ENCODE peak calls at places on chromosome 22, in nine cellular contexts. P is renal cortical epithelial cell; C is AG10803; F is progenitor cell of endocrine pancreas; Y is activated CD4-positive, alpha-beta T cell treated with anti-CD3 and anti-CD28 coated beads, Interleukin-2, amount 10 ng/mL, durations not matched to agents 7 days and 5 days; G is EL; I is anterior cingulate cortex; A is left ventricle myocardium superior; E is omental fat pad. Q is an unnamed sample.

GRCh38 chr22:22810018-22810427 is 77.6 kb upstream of the IGLL5 start:
- DNase-seq in P (no peak), C (peak), F (peak), Y (no peak), G (peak), I (peak), A (peak), E (no peak), Q (peak)

GRCh38 chr22:37628830-37629229 is 10.6 kb upstream of the SH3BP1 start:
- DNase-seq in P (no peak), C (no peak), F (no peak), Y (no peak), G (no peak), I (no peak), A (no peak), E (no peak), Q (no peak)

GRCh38 chr22:48594757-48595510 is 1232.7 kb downstream of the BRD1 start:
- DNase-seq in P (no peak), C (no peak), F (no peak), Y (no peak), G (no peak), I (no peak), A (peak), E (no peak), Q (no peak)

GRCh38 chr22:50302041-50302541 is 5.4 kb downstream of the PLXNB2 start:
- DNase-seq in P (no peak), C (peak), F (no peak), Y (no peak), G (peak), I (no peak), A (peak), E (no peak), Q (no peak)

GRCh38 chr22:45336971-45337431 is 27.3 kb downstream of the FAM118A start:
- DNase-seq in P (no peak), C (peak), F (no peak), Y (no peak), G (no peak), I (peak), A (peak), E (no peak), Q (peak)

GRCh38 chr22:37545703-37546435 is 14.4 kb upstream of the CDC42EP1 start:
- DNase-seq in P (peak), C (peak), F (peak), Y (no peak), G (peak), I (no peak), A (peak), E (peak), Q (no peak)

GRCh38 chr22:25843660-25844275 is 101.8 kb downstream of the MYO18B start:
- DNase-seq in P (no peak), C (no peak), F (no peak), Y (no peak), G (no peak), I (no peak), A (no peak), E (no peak), Q (no peak)

GRCh38 chr22:30474683-30475424 is 3.0 kb upstream of the SEC14L3 start:
- DNase-seq in P (no peak), C (no peak), F (no peak), Y (no peak), G (no peak), I (no peak), A (no peak), E (no peak), Q (peak)

GRCh38 chr22:31179345-31179744 is 19.4 kb downstream of the RNF185 start:
- DNase-seq in P (peak), C (peak), F (no peak), Y (no peak), G (peak), I (no peak), A (no peak), E (no peak), Q (no peak)

GRCh38 chr22:44398791-44399190 is 86.0 kb upstream of the SHISAL1 start:
- DNase-seq in P (no peak), C (no peak), F (peak), Y (no peak), G (no peak), I (no peak), A (no peak), E (peak), Q (no peak)

GRCh38 chr22:22593964-22594656 is 35.0 kb upstream of the PRAME start:
- DNase-seq in P (peak), C (peak), F (no peak), Y (peak), G (peak), I (no peak), A (peak), E (peak), Q (peak)

GRCh38 chr22:31646186-31647019 is 15.6 kb downstream of the PISD start:
- DNase-seq in P (peak), C (peak), F (no peak), Y (no peak), G (peak), I (no peak), A (no peak), E (no peak), Q (no peak)

GRCh38 chr22:25146311-25146710 is 53.3 kb upstream of the CRYBB3 start:
- DNase-seq in P (no peak), C (no peak), F (no peak), Y (no peak), G (no peak), I (no peak), A (no peak), E (no peak), Q (no peak)

GRCh38 chr22:19811811-19812771 is 42.6 kb downstream of the GNB1L start:
- DNase-seq in P (no peak), C (no peak), F (no peak), Y (no peak), G (no peak), I (no peak), A (peak), E (no peak), Q (no peak)

GRCh38 chr22:30205281-30206115 is 41.1 kb downstream of the LIF start:
- DNase-seq in P (peak), C (peak), F (no peak), Y (no peak), G (peak), I (no peak), A (peak), E (peak), Q (no peak)

GRCh38 chr22:48539261-48539660 is 1288.4 kb downstream of the BRD1 start:
- DNase-seq in P (no peak), C (no peak), F (no peak), Y (no peak), G (no peak), I (no peak), A (no peak), E (no peak), Q (no peak)

GRCh38 chr22:24104307-24105017 is 76.8 kb upstream of the SUSD2 start:
- DNase-seq in P (no peak), C (no peak), F (no peak), Y (no peak), G (no peak), I (no peak), A (peak), E (no peak), Q (no peak)

GRCh38 chr22:46990937-46991520 is 228.6 kb downstream of the TBC1D22A start:
- DNase-seq in P (no peak), C (no peak), F (no peak), Y (no peak), G (no peak), I (no peak), A (no peak), E (no peak), Q (no peak)

GRCh38 chr22:33919591-33920501 is at the start of gene LARGE1:
- DNase-seq in P (no peak), C (peak), F (peak), Y (no peak), G (no peak), I (no peak), A (peak), E (no peak), Q (no peak)

GRCh38 chr22:30290679-30291333 is 1.5 kb upstream of the CASTOR1 start:
- DNase-seq in P (peak), C (peak), F (no peak), Y (no peak), G (peak), I (peak), A (peak), E (no peak), Q (no peak)

GRCh38 chr22:31106651-31107205 is 640 bp downstream of the SELENOM start:
- DNase-seq in P (no peak), C (peak), F (no peak), Y (no peak), G (peak), I (no peak), A (no peak), E (no peak), Q (no peak)

GRCh38 chr22:31490496-31490925 is 869 bp upstream of the EIF4ENIF1 start:
- DNase-seq in P (peak), C (peak), F (peak), Y (peak), G (peak), I (peak), A (peak), E (no peak), Q (peak)

GRCh38 chr22:29912605-29913398 is 29.8 kb downstream of the MTMR3 start:
- DNase-seq in P (peak), C (peak), F (no peak), Y (no peak), G (peak), I (no peak), A (no peak), E (no peak), Q (no peak)

GRCh38 chr22:49687786-49688515 is 139.7 kb downstream of the BRD1 start:
- DNase-seq in P (no peak), C (no peak), F (no peak), Y (no peak), G (no peak), I (no peak), A (no peak), E (no peak), Q (no peak)

GRCh38 chr22:35842954-35843353 is 125.3 kb downstream of the APOL5 start:
- DNase-seq in P (peak), C (peak), F (no peak), Y (no peak), G (peak), I (no peak), A (no peak), E (no peak), Q (no peak)

GRCh38 chr22:30104501-30105156 is 24.4 kb downstream of the HORMAD2 start:
- DNase-seq in P (no peak), C (peak), F (no peak), Y (peak), G (peak), I (no peak), A (no peak), E (no peak), Q (no peak)

GRCh38 chr22:49719046-49719445 is 108.6 kb downstream of the BRD1 start:
- DNase-seq in P (no peak), C (no peak), F (no peak), Y (no peak), G (no peak), I (no peak), A (no peak), E (no peak), Q (no peak)

GRCh38 chr22:27094633-27095308 is 437.4 kb downstream of the MIAT start:
- DNase-seq in P (no peak), C (peak), F (no peak), Y (no peak), G (no peak), I (no peak), A (peak), E (no peak), Q (no peak)

GRCh38 chr22:30827646-30828045 is 133.0 kb downstream of the OSBP2 start:
- DNase-seq in P (no peak), C (no peak), F (no peak), Y (no peak), G (no peak), I (no peak), A (no peak), E (no peak), Q (no peak)

GRCh38 chr22:20298803-20299735 is 20.8 kb downstream of the DGCR6L start:
- DNase-seq in P (no peak), C (peak), F (peak), Y (peak), G (peak), I (peak), A (peak), E (peak), Q (peak)

GRCh38 chr22:41939981-41940852 is 6.7 kb downstream of the CENPM start:
- DNase-seq in P (no peak), C (no peak), F (no peak), Y (peak), G (no peak), I (peak), A (no peak), E (no peak), Q (peak)

GRCh38 chr22:25747245-25747944 is 5.4 kb downstream of the MYO18B start:
- DNase-seq in P (peak), C (peak), F (no peak), Y (no peak), G (peak), I (no peak), A (peak), E (peak), Q (no peak)

GRCh38 chr22:38109391-38110000 is 988 bp downstream of the BAIAP2L2 start:
- DNase-seq in P (peak), C (no peak), F (no peak), Y (no peak), G (no peak), I (no peak), A (no peak), E (no peak), Q (no peak)

GRCh38 chr22:26669060-26669481 is 11.7 kb downstream of the MIAT start:
- DNase-seq in P (no peak), C (peak), F (no peak), Y (peak), G (peak), I (no peak), A (no peak), E (no peak), Q (no peak)

GRCh38 chr22:48692734-48693376 is 1134.8 kb downstream of the BRD1 start:
- DNase-seq in P (no peak), C (no peak), F (no peak), Y (no peak), G (no peak), I (no peak), A (no peak), E (no peak), Q (no peak)

GRCh38 chr22:24247564-24248344 is 2.9 kb upstream of the GGT5 start:
- DNase-seq in P (peak), C (peak), F (peak), Y (peak), G (peak), I (peak), A (peak), E (peak), Q (peak)

Q was measured in T-cell.